ENCODE peak calls at places on chromosomes 2 and 18, in four cellular contexts. K is H9, V is stomach, B is HepG2. R is an unnamed sample.

GRCh38 chr2:202237787-202238233 is 587 bp downstream of the SUMO1 start:
- DNase-seq in K (peak; percentile 45), B (peak; percentile 33), V (no peak), R (peak; percentile 13)

GRCh38 chr18:36697905-36698304 is 130.9 kb downstream of the TPGS2 start:
- DNase-seq in V (no peak), B (no peak), K (no peak), R (no peak)

GRCh38 chr2:177147093-177147694 is 65.4 kb upstream of the HNRNPA3 start:
- DNase-seq in K (no peak), V (no peak), B (peak; percentile 55), R (no peak)

GRCh38 chr2:100416939-100417744 is at the start of gene CHST10:
- DNase-seq in V (peak; percentile 59), B (peak; percentile 42), K (peak; percentile 60), R (peak; percentile 18)

GRCh38 chr18:73407506-73407905 is 539.7 kb upstream of the NETO1 start:
- DNase-seq in V (no peak), K (no peak), B (no peak), R (no peak)

GRCh38 chr2:72211359-72211758 is 63.7 kb upstream of the CYP26B1 start:
- DNase-seq in K (no peak), B (no peak), V (no peak), R (no peak)

GRCh38 chr2:74690571-74690970 is 36.5 kb downstream of the SEMA4F start:
- DNase-seq in V (no peak), K (no peak), B (peak; percentile 64), R (peak; percentile 20)

GRCh38 chr2:235302263-235302662 is 191.6 kb upstream of the AGAP1 start:
- DNase-seq in B (no peak), V (no peak), K (no peak), R (no peak)

GRCh38 chr18:31156831-31157763 is 5.6 kb downstream of the DSC1 start:
- DNase-seq in K (no peak), B (no peak), V (no peak), R (peak; percentile 59)

GRCh38 chr2:65287364-65287763 is 59.7 kb downstream of the ACTR2 start:
- DNase-seq in B (no peak), K (no peak), V (no peak), R (no peak)

GRCh38 chr18:73101977-73102376 is 234.2 kb upstream of the NETO1 start:
- DNase-seq in K (no peak), V (no peak), B (no peak), R (no peak)

GRCh38 chr18:5064846-5065245 is 132.2 kb downstream of the AKAIN1 start:
- DNase-seq in K (no peak), V (no peak), B (no peak), R (no peak)

GRCh38 chr2:144834363-144834762 is 314.4 kb upstream of the ZEB2 start:
- DNase-seq in B (no peak), V (no peak), K (no peak), R (no peak)

GRCh38 chr2:185970148-185970852 is 231.7 kb downstream of the FSIP2 start:
- DNase-seq in V (no peak), K (no peak), B (peak; percentile 65), R (no peak)

GRCh38 chr2:230983566-230983965 is 12.4 kb upstream of the SPATA3 start:
- DNase-seq in K (no peak), B (no peak), V (no peak), R (no peak)

GRCh38 chr18:10928971-10929373 is 220.4 kb downstream of the PIEZO2 start:
- DNase-seq in B (no peak), V (no peak), K (no peak), R (no peak)

GRCh38 chr2:95207111-95207961 is at the start of gene ZNF892:
- DNase-seq in V (peak; percentile 92), K (peak; percentile 96), B (peak; percentile 35), R (peak; percentile 92)
- TF ChIP-seq CTCF in V (peak; percentile 10), K (peak; percentile 39), B (peak; percentile 70), R (peak; percentile 46)

DNA sequence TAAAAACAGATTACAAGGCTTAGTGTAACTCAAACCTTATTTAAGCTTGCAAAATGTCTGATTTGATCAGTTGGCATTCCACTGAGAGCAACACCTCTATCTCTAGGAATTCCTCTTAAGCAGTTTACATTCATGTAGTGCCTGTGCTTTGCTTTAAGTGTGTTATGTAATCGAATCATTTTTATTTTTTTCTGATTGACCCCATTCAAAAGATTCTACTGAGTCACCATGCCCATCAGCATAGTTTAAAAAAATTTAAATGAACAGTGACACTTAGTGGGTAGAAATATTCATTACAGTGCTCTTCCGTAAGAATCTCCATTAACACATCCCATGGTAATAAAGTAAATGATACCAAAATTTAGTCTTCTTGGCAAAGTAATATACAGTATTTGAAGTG is 67.8 kb upstream of the SLC4A10 start:
- DNase-seq in B (no peak), K (no peak), V (no peak), R (no peak)
- TF ChIP-seq CTCF in B (no peak), K (peak; percentile 45), V (no peak), R (no peak)

DNA sequence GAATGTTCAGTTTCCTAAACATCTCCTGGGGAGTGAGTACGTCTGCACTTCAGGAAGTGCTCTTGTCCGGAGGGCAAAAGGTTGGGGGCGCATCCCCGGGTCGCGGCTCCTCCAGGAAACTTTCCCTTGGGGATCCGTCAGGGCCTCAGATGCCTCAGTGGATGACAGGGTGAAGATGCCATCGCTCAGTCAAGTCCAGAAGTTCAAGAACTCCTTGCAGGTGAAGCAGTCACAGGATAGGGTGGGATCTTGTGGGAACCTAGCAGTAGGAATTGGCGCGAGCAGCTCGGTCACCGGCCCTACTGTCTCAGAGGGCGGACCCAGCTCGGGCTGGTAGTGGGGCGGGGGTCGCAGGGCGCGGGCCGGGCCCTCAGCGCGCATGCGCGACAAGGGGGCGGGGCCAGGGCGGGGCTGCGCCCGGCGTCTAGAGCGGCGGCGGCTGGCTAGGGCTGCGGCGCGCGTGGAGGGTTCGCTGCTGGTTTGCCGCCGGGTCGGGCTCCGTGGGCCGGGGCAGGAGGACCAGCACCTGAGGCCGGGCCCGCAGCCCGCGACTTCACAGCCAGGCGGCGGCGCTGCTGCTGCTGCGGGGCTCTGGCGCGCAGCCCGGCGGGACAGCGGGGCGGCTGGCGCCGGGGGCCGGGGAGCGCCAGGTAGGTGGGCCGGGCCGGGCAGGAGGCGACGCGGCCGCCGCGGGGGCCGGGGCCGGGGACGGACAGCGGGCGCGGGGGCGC is at the start of gene INPP4A:
- DNase-seq in K (peak; percentile 86), V (peak; percentile 78), B (peak; percentile 66), R (peak; percentile 64)
- TF ChIP-seq CTCF in K (no peak), V (no peak), B (peak; percentile 30), R (no peak)

DNA sequence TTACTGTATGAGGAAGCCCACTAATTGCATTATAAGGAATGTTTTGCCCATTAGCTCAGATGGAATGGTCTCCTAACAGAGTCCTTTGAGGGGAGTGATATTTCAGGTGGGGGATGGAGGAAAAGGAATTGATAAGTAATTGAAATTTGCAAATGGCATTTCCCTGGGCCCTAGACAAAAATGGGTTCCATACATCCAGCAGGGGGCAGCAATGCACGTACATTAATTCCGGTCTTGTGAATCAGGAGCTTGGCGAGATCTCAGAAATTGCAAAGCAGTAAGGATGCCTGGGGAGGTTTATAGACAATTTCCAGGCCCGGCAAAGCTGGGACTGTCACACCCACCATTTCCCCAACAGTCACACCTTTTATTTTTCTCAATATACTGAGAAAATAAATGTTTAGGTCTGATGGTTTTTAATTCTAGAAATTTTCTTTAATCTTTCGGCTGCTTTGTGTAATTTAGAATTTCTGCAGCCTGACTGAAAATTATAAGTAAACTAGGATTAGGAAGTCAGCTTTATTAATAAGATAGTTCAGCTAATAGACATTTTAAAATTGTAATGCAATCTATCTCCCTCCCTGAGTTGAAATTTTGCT is 122.8 kb downstream of the LYPD1 start:
- DNase-seq in B (peak; percentile 59), V (peak; percentile 81), K (peak; percentile 63), R (peak; percentile 79)
- TF ChIP-seq CTCF in B (peak; percentile 78), V (peak; percentile 43), K (peak; percentile 81), R (peak; percentile 78)

DNA sequence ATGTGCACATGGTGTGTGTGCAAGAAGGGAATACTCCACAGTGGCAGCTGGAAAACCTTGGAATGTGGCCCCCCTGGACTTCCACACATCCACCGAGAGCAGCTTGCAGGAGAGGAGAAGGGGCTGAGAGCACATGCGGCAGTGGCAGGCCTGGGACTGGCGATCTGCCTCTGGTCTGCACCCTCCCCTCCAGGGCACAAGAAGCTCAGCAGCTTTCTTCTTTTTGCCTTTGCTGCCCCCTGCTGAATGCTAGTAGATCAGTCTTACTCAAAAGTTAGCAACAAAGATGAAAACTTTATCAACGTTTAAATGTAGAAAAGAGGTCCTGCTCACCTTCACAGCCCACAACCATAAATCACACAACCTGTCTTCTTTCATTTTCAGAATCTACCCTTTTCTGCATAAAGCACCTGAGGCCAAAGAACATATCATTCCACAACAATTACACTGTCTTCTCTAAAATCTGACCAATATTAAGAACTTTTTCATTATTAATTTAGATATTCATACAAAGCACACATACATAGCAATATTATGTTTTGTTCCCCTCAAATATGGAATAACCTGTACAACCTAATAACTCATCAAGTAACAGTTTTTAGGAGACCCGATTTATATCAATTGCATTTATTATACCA is 34.6 kb downstream of the TGFBRAP1 start:
- DNase-seq in B (peak; percentile 59), K (peak; percentile 82), V (peak; percentile 72), R (peak; percentile 69)
- TF ChIP-seq CTCF in B (peak; percentile 69), K (peak; percentile 75), V (peak; percentile 15), R (peak; percentile 35)

DNA sequence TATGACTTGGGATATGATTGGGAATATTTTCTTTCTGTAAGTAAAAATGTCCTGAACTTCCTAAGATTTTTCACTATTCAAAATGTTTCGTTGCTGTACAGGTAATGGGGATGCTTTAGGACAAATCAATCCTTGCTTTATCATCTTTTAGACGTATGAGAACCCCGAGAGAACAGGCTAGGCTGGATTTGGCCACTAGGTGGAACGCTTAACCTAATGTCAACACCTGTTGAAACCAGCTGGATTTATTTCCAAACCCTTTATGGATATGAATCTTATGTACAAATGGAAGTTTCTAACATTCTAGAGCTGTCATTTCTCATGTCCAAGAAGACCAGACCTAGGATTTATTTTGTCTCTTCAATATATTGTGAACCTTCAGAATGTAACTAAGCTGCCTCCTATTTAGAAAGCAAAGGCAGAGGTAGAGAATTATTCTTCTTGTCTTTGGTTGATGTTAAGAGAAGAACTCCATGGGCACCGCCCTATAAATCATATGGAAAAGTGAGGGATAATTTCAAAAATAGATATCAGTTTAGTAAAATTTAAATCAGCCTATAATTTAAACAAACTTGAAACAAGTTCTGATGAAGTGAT is 96.7 kb downstream of the PMAIP1 start:
- DNase-seq in B (peak; percentile 15), V (peak; percentile 41), K (no peak), R (no peak)
- TF ChIP-seq CTCF in B (peak; percentile 52), V (peak; percentile 47), K (peak; percentile 87), R (peak; percentile 13)

GRCh38 chr2:151189125-151189524 is 72.5 kb downstream of the RBM43 start:
- DNase-seq in V (no peak), B (no peak), K (no peak), R (no peak)

GRCh38 chr2:151192681-151193080 is 69.0 kb downstream of the RBM43 start:
- DNase-seq in B (no peak), V (no peak), K (no peak), R (no peak)

GRCh38 chr2:151197184-151198070 is 64.2 kb downstream of the RBM43 start:
- DNase-seq in V (no peak), K (no peak), B (no peak), R (no peak)

GRCh38 chr2:151198646-151199045 is 63.0 kb downstream of the RBM43 start:
- DNase-seq in B (no peak), V (no peak), K (no peak), R (no peak)

DNA sequence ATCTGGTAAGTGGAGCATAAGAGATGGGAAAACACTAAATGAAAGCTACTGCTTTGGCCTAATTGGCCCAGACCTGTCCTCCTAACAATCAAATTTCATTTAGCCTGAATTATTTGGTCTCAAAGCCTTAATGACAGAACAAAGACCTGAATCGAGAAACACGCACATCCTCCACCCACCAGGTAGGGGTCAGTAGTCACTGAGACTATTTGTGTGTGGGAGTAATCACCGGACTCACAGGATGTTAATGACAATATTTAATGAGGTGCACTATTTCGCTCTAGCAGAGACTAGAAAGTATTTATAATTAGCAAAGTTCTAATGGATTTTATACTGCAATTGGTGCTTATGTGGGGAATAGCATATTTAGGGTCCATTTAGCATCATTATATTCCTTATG is 68.1 kb downstream of the RBM43 start:
- DNase-seq in V (no peak), B (no peak), K (no peak), R (no peak)
- TF ChIP-seq CTCF in V (no peak), B (no peak), K (peak; percentile 35), R (no peak)

R was measured in prostate gland.